ENCODE peak calls at places on chromosomes 13 and 19, in six cellular contexts. B, A, U, W, P and S are unnamed samples. For H3K4me1, the result is how much of the 10 kb centered on the place peaks cover.

GRCh38 chr19:51256053-51256682 is 5.3 kb downstream of the SIGLECL1 start:
- DNase-seq in B (no peak), A (no peak), U (no peak), W (no peak), P (no peak), S (no peak)

GRCh38 chr13:83340170-83340569 is 542.1 kb downstream of the SLITRK1 start:
- DNase-seq in B (no peak), A (no peak), U (no peak), W (no peak), P (no peak), S (no peak)

GRCh38 chr13:79312456-79312855 is 93.6 kb downstream of the RBM26 start:
- DNase-seq in B (no peak), A (no peak), U (no peak), W (no peak), P (no peak), S (no peak)

GRCh38 chr13:80586356-80586755 is 245.4 kb upstream of the SPRY2 start:
- DNase-seq in B (no peak), A (no peak), U (no peak), W (no peak), P (no peak), S (no peak)

GRCh38 chr13:62432295-62432694 is 1016.6 kb upstream of the PCDH20 start:
- DNase-seq in B (no peak), A (no peak), U (no peak), W (no peak), P (no peak), S (no peak)

GRCh38 chr13:44919103-44919804 is 70.0 kb downstream of the NUFIP1 start:
- DNase-seq in B (no peak), A (no peak), U (no peak), W (no peak), P (no peak), S (no peak)

GRCh38 chr19:45362291-45362690 is 8.1 kb downstream of the ERCC2 start:
- DNase-seq in B (no peak), A (no peak), U (no peak), W (no peak), P (no peak), S (no peak)

GRCh38 chr13:43663474-43664090 is 123.2 kb downstream of the ENOX1 start:
- DNase-seq in B (no peak), A (no peak), U (no peak), W (no peak), P (no peak), S (no peak)

GRCh38 chr19:50794778-50795664 is 4.8 kb downstream of the ACP4 start:
- DNase-seq in B (no peak), A (no peak), U (no peak), W (no peak), P (no peak), S (peak)

GRCh38 chr13:59835569-59835968 is 328.2 kb downstream of the DIAPH3 start:
- DNase-seq in B (no peak), A (no peak), U (no peak), W (no peak), P (no peak), S (no peak)

GRCh38 chr19:52453324-52454094 is at the start of gene ZNF578:
- DNase-seq in B (peak), A (peak), U (peak), W (peak), P (no peak), S (peak)

GRCh38 chr19:44806271-44806670 is 2.6 kb upstream of the BCAM start:
- DNase-seq in B (no peak), A (no peak), U (no peak), W (no peak), P (no peak), S (no peak)

GRCh38 chr13:101150998-101151397 is 265.3 kb downstream of the NALCN start:
- DNase-seq in B (no peak), A (no peak), U (no peak), W (no peak), P (no peak), S (peak)

GRCh38 chr13:22162889-22163288 is 492.0 kb downstream of the FGF9 start:
- DNase-seq in B (no peak), A (no peak), U (no peak), W (no peak), P (no peak), S (no peak)

GRCh38 chr13:101152184-101152583 is 264.1 kb downstream of the NALCN start:
- DNase-seq in B (no peak), A (no peak), U (no peak), W (no peak), P (no peak), S (peak)

GRCh38 chr13:30832845-30833332 is 73.2 kb upstream of the MEDAG start:
- DNase-seq in B (no peak), A (no peak), U (peak), W (no peak), P (peak), S (peak)

GRCh38 chr13:98842858-98843481 is 90.5 kb upstream of the SLC15A1 start:
- DNase-seq in B (peak), A (peak), U (peak), W (peak), P (peak), S (peak)

GRCh38 chr13:34085199-34085598 is 267.2 kb downstream of the RFC3 start:
- DNase-seq in B (no peak), A (no peak), U (no peak), W (no peak), P (no peak), S (no peak)

GRCh38 chr13:51815848-51816247 is 11.9 kb upstream of the DHRS12 start:
- DNase-seq in B (no peak), A (peak), U (no peak), W (no peak), P (no peak), S (peak)

GRCh38 chr13:51816604-51817254 is 12.8 kb upstream of the DHRS12 start:
- DNase-seq in B (no peak), A (no peak), U (no peak), W (no peak), P (peak), S (no peak)

GRCh38 chr13:51817717-51818116 is 13.8 kb upstream of the DHRS12 start:
- DNase-seq in B (no peak), A (peak), U (no peak), W (no peak), P (no peak), S (no peak)

GRCh38 chr13:51814071-51814470 is 10.1 kb upstream of the DHRS12 start:
- DNase-seq in B (no peak), A (no peak), U (no peak), W (no peak), P (no peak), S (no peak)

GRCh38 chr13:51814825-51815650 is 11.1 kb upstream of the DHRS12 start:
- DNase-seq in B (peak), A (peak), U (peak), W (peak), P (peak), S (peak)
- H3K4me1 ChIP-seq in B (under half), A (under half), U (under half), W (under half), P (under half), S (under half)

GRCh38 chr13:48862572-48862971 is 113.1 kb upstream of the FNDC3A start:
- DNase-seq in B (no peak), A (no peak), U (no peak), W (no peak), P (no peak), S (no peak)
- H3K4me1 ChIP-seq in B (under half), A (under half), U (under half), W (under half), P (under half), S (under half)

GRCh38 chr13:73943965-73944233 is 190.3 kb downstream of the KLF12 start:
- DNase-seq in B (no peak), A (no peak), U (no peak), W (no peak), P (no peak), S (no peak)

GRCh38 chr13:73943137-73943964 is 190.9 kb downstream of the KLF12 start:
- DNase-seq in B (no peak), A (no peak), U (no peak), W (no peak), P (no peak), S (no peak)

GRCh38 chr13:73939603-73940002 is 194.6 kb downstream of the KLF12 start:
- DNase-seq in B (no peak), A (no peak), U (no peak), W (no peak), P (no peak), S (no peak)

GRCh38 chr13:73940098-73940497 is 194.1 kb downstream of the KLF12 start:
- DNase-seq in B (no peak), A (no peak), U (peak), W (peak), P (no peak), S (peak)

DNA sequence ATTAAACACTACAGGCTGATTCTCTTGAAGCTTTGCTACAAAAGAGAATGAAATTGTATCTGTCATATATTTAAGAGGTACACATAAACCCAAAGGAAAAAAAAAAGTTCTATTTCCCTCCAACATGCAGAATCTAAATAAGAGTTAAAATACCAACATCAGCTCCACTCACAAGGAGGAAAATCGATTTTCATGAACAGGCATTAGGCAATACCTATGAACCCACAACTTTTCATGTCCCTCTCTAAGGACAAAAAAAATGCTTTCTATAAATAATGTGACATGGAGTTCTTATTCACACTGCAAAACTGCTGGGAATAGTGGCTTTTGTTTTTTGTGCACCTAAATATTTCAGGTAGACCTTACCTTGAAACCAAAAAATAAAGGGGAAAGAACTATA is 192.5 kb downstream of the KLF12 start:
- DNase-seq in B (no peak), A (no peak), U (no peak), W (no peak), P (no peak), S (no peak)
- H3K4me1 ChIP-seq in B (under half), A (under half), U (half or more), W (under half), P (under half), S (under half)

GRCh38 chr13:42492372-42492920 is 81.5 kb upstream of the TNFSF11 start:
- DNase-seq in B (no peak), A (no peak), U (no peak), W (no peak), P (no peak), S (no peak)
- H3K4me1 ChIP-seq in B (under half), A (under half), U (under half), W (under half), P (under half), S (under half)

DNA sequence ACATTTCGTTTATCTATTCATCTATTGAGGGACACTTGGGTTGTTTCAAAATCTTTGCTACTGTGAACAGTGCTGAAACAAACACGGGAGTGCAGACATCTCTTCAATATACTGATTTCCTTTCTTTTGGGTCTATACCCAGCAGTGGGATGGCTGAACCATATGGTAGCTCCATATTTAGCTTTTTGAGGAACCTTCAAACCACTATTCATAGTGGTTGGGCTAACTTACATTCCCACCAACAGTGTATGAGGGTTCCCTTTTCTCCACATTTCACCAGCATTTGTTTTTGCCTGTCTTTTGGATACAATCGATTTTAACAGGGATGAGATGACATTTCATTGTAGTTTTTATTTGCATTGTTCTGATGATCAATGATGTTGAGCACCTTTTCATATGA is 798.2 kb downstream of the UQCRFS1 start:
- DNase-seq in B (no peak), A (no peak), U (no peak), W (no peak), P (no peak), S (no peak)
- H3K4me1 ChIP-seq in B (under half), A (under half), U (under half), W (under half), P (under half), S (under half)

GRCh38 chr13:113410472-113411201 is 42.7 kb downstream of the ADPRHL1 start:
- DNase-seq in B (no peak), A (peak), U (no peak), W (peak), P (peak), S (no peak)
- H3K4me1 ChIP-seq in B (under half), A (under half), U (half or more), W (half or more), P (under half), S (under half)

GRCh38 chr13:48532146-48532472 is 771 bp downstream of the RCBTB2 start:
- DNase-seq in B (no peak), A (no peak), U (no peak), W (no peak), P (no peak), S (peak)

GRCh38 chr13:48531416-48532145 is 1.3 kb downstream of the RCBTB2 start:
- DNase-seq in B (no peak), A (no peak), U (no peak), W (no peak), P (no peak), S (peak)

GRCh38 chr13:48533207-48533499 is 273 bp upstream of the RCBTB2 start:
- DNase-seq in B (no peak), A (no peak), U (no peak), W (no peak), P (no peak), S (no peak)

GRCh38 chr13:48533986-48534600 is 1.2 kb upstream of the RCBTB2 start:
- DNase-seq in B (no peak), A (no peak), U (no peak), W (no peak), P (no peak), S (no peak)

GRCh38 chr13:48532473-48533206 is at the start of gene RCBTB2:
- DNase-seq in B (peak), A (peak), U (peak), W (peak), P (peak), S (peak)
- H3K4me1 ChIP-seq in B (under half), A (under half), U (under half), W (under half), P (under half), S (under half)